ENCODE peak calls at places on chromosomes 1 and 21, in six cellular contexts. J, O, I, B, R and W are unnamed samples. For H3K27me3, the result is how much of the 10 kb centered on the place peaks cover.

GRCh38 chr1:8461341-8462110 is 143.6 kb downstream of the SLC45A1 start:
- DNase-seq in J (no peak), O (no peak), R (no peak), B (no peak), I (no peak), W (no peak)

GRCh38 chr1:20312818-20313217 is 22.1 kb downstream of the VWA5B1 start:
- DNase-seq in O (no peak), I (no peak), B (no peak), J (no peak), R (no peak), W (no peak)

GRCh38 chr1:117093870-117094621 is 27.5 kb downstream of the TRIM45 start:
- DNase-seq in B (peak), O (no peak), J (no peak), I (peak), R (no peak), W (no peak)

GRCh38 chr21:42107881-42108553 is 36.9 kb downstream of the UMODL1 start:
- DNase-seq in I (peak), R (peak), B (no peak), J (peak), O (peak), W (peak)

GRCh38 chr1:226764533-226764932 is 25.5 kb upstream of the ITPKB start:
- DNase-seq in R (no peak), B (no peak), I (no peak), O (no peak), J (no peak), W (peak)

GRCh38 chr1:8754993-8755392 is 62.4 kb downstream of the RERE start:
- DNase-seq in R (no peak), I (no peak), O (peak), B (no peak), J (no peak), W (no peak)

GRCh38 chr1:229025576-229025975 is 245.3 kb upstream of the RAB4A start:
- DNase-seq in B (no peak), O (no peak), I (no peak), J (no peak), R (no peak), W (no peak)

GRCh38 chr1:156413310-156414246 is 44.6 kb downstream of the RHBG start:
- DNase-seq in O (no peak), J (no peak), R (no peak), B (no peak), I (no peak), W (no peak)

GRCh38 chr1:186374313-186375151 is 521 bp downstream of the TPR start:
- DNase-seq in R (no peak), B (peak), O (peak), J (no peak), I (peak), W (peak)

GRCh38 chr21:46411691-46412090 is 47.0 kb upstream of the DIP2A start:
- DNase-seq in J (no peak), O (no peak), B (no peak), R (no peak), I (no peak), W (no peak)

GRCh38 chr21:43866233-43866632 is 1.2 kb downstream of the AGPAT3 start:
- DNase-seq in O (no peak), J (peak), B (no peak), I (peak), R (no peak), W (peak)

GRCh38 chr1:246971322-246971721 is 36.5 kb downstream of the ZNF695 start:
- DNase-seq in I (no peak), R (peak), B (no peak), J (peak), O (peak), W (no peak)

GRCh38 chr21:37904879-37905278 is 11.4 kb downstream of the KCNJ6 start:
- DNase-seq in B (no peak), J (peak), O (no peak), R (no peak), I (no peak), W (no peak)

GRCh38 chr1:41474490-41475271 is 9.8 kb downstream of the EDN2 start:
- DNase-seq in R (peak), B (no peak), J (no peak), O (no peak), I (no peak), W (no peak)

GRCh38 chr1:29544406-29544805 is 308.1 kb downstream of the PTPRU start:
- DNase-seq in R (no peak), I (no peak), O (no peak), J (no peak), B (no peak), W (no peak)

GRCh38 chr1:224894915-224895314 is 34.6 kb upstream of the DNAH14 start:
- DNase-seq in I (peak), J (no peak), O (peak), R (no peak), B (peak), W (no peak)

GRCh38 chr1:203661572-203661971 is 34.9 kb downstream of the ATP2B4 start:
- DNase-seq in B (peak), O (peak), R (peak), J (peak), I (no peak), W (no peak)

GRCh38 chr1:176149939-176150807 is 56.9 kb downstream of the COP1 start:
- DNase-seq in J (no peak), B (no peak), R (no peak), I (no peak), O (peak), W (no peak)

GRCh38 chr1:35210306-35211112 is 17.6 kb upstream of the SFPQ start:
- DNase-seq in I (no peak), B (no peak), O (no peak), R (no peak), J (peak), W (no peak)

GRCh38 chr21:17513214-17514123 is 626 bp downstream of the CXADR start:
- DNase-seq in J (no peak), R (peak), I (peak), O (peak), B (no peak), W (peak)

GRCh38 chr1:200260587-200261335 is 149.1 kb downstream of the ZNF281 start:
- DNase-seq in I (no peak), O (peak), J (no peak), B (no peak), R (no peak), W (no peak)

GRCh38 chr1:4657920-4658585 is 3.6 kb downstream of the AJAP1 start:
- DNase-seq in J (peak), B (no peak), I (no peak), R (no peak), O (no peak), W (no peak)

GRCh38 chr21:39330001-39330400 is 16.6 kb upstream of the BRWD1 start:
- DNase-seq in O (no peak), J (no peak), B (no peak), R (no peak), I (no peak), W (no peak)

GRCh38 chr21:21101911-21102310 is 103.7 kb downstream of the NCAM2 start:
- DNase-seq in I (peak), O (peak), B (no peak), R (no peak), J (no peak), W (no peak)

GRCh38 chr1:178048883-178049282 is 45.0 kb upstream of the RASAL2 start:
- DNase-seq in J (no peak), R (no peak), O (no peak), I (peak), B (no peak), W (no peak)

GRCh38 chr1:192351550-192351949 is 34.8 kb downstream of the RGS21 start:
- DNase-seq in J (no peak), R (no peak), I (no peak), O (no peak), B (no peak), W (no peak)

GRCh38 chr1:99606306-99606705 is 39.6 kb upstream of the PALMD start:
- DNase-seq in J (no peak), I (no peak), B (no peak), O (no peak), R (no peak), W (no peak)

GRCh38 chr1:53696990-53697389 is 42.0 kb downstream of the GLIS1 start:
- DNase-seq in B (no peak), O (no peak), J (no peak), I (no peak), R (no peak), W (no peak)

GRCh38 chr1:199742547-199742946 is 285.0 kb upstream of the NR5A2 start:
- DNase-seq in R (no peak), O (no peak), I (peak), J (no peak), B (peak), W (no peak)

GRCh38 chr1:47710075-47711071 is 272.5 kb downstream of the FOXD2 start:
- DNase-seq in O (peak), I (no peak), R (peak), J (peak), B (peak), W (peak)

GRCh38 chr1:155226910-155227260 is 18.4 kb downstream of the MTX1 start:
- DNase-seq in B (no peak), I (no peak), O (peak), J (peak), R (peak), W (peak)

GRCh38 chr1:22283596-22283995 is 140.7 kb upstream of the WNT4 start:
- DNase-seq in I (no peak), B (no peak), O (no peak), R (no peak), J (no peak), W (no peak)

GRCh38 chr1:224168859-224169380 is 14.1 kb upstream of the DEGS1 start:
- DNase-seq in B (no peak), J (peak), O (peak), I (peak), R (no peak), W (peak)

GRCh38 chr21:41460578-41461527 is 34.8 kb downstream of the MX1 start:
- DNase-seq in R (peak), B (peak), I (peak), J (peak), O (peak), W (peak)

GRCh38 chr1:156816561-156817328 is at the start of gene SH2D2A:
- DNase-seq in O (no peak), R (no peak), I (peak), J (peak), B (no peak), W (peak)

GRCh38 chr1:26281971-26282693 is 2.2 kb downstream of the SH3BGRL3 start:
- DNase-seq in J (no peak), O (no peak), R (no peak), B (no peak), I (no peak), W (no peak)

GRCh38 chr1:77282187-77282865 is 507 bp downstream of the AK5 start:
- DNase-seq in R (peak), I (no peak), O (no peak), J (no peak), B (no peak), W (peak)

GRCh38 chr1:43329995-43330751 is 7.4 kb upstream of the MPL start:
- DNase-seq in B (no peak), J (peak), R (no peak), O (no peak), I (peak), W (no peak)

DNA sequence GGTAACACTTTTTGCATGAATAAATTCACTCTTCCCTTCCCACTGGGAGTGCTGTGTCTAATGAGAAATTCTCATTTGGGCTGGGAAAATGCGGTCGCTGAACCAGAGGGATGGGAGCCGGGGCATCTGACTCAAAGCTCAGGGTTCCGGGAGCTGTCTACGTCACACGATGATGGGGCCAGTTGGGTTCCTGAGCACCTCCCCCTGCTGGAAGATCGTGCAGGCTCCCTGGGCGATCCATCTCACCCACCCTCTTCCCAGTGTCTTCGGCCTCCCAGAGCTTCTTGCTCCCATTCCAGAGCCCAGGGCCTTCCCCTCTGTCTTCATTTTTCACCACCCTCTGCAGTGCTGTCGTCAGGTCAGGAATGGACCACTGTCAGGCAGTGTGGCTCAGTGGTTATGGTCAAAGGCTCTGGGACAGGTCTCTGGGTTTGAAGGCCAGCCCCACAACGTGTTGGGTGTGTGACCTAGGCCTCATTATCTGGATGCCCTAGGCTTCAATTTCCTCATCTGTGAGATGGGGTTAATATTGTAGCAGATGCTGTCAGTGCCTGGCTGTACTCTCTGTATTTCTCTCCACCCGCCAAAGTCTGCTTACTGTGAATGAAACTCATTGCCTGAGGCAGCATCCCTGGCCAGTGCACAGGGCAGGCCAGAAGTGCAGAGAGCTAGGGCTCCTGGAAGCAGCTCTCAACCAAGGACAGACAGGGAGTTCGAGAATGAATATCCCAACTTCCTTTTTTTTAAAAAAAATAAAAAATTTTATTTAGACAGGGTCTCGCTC is 31.8 kb downstream of the IGSF21 start:
- DNase-seq in O (no peak), R (no peak), J (no peak), B (no peak), I (no peak), W (no peak)
- TF ChIP-seq CTCF in O (no peak), R (no peak), J (no peak), B (no peak), I (no peak), W (no peak)

GRCh38 chr1:241639040-241639652 is 1.0 kb downstream of the CHML start:
- DNase-seq in I (peak), R (no peak), O (no peak), B (no peak), J (no peak), W (no peak)
- H3K27me3 ChIP-seq in I (under half), R (under half), O (under half), B (under half), J (under half), W (under half)

GRCh38 chr1:27872059-27872801 is at the start of gene THEMIS2:
- DNase-seq in B (no peak), R (peak), J (peak), I (no peak), O (no peak), W (peak)

GRCh38 chr1:27868932-27869718 is 3.2 kb upstream of the THEMIS2 start:
- DNase-seq in J (no peak), R (no peak), O (no peak), I (no peak), B (no peak), W (peak)

GRCh38 chr1:27872802-27873665 is 690 bp downstream of the THEMIS2 start:
- DNase-seq in O (no peak), B (no peak), J (no peak), I (peak), R (no peak), W (peak)

GRCh38 chr1:27868556-27868931 is 3.8 kb upstream of the THEMIS2 start:
- DNase-seq in O (no peak), J (no peak), R (no peak), I (peak), B (no peak), W (no peak)

DNA sequence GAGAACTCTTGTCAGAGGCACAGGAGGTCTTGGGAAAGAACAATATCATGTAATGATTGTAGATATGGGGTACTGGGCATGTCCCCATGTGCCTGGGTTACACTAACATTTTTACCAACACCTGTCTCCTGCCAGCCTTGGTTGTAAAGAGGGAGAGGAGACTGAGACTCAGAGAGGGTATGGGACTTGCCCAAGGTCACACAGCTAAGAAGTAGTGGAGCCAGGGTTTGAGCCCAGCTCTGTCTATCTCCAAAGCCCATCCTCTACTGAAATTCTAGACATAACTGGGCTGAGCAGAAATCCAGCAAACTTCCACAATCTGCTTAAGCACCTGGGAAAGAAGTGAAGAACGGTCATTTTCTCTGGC is 2.6 kb upstream of the THEMIS2 start:
- DNase-seq in B (no peak), O (no peak), R (no peak), J (no peak), I (no peak), W (no peak)
- H3K4me3 ChIP-seq in B (no peak), O (no peak), R (no peak), J (no peak), I (no peak), W (no peak)

GRCh38 chr1:207620573-207620893 is 24.4 kb upstream of the CR1L start:
- DNase-seq in J (no peak), I (no peak), O (no peak), B (no peak), R (no peak), W (no peak)
- TF ChIP-seq CTCF in J (peak), I (no peak), O (no peak), B (no peak), R (no peak), W (no peak)

DNA sequence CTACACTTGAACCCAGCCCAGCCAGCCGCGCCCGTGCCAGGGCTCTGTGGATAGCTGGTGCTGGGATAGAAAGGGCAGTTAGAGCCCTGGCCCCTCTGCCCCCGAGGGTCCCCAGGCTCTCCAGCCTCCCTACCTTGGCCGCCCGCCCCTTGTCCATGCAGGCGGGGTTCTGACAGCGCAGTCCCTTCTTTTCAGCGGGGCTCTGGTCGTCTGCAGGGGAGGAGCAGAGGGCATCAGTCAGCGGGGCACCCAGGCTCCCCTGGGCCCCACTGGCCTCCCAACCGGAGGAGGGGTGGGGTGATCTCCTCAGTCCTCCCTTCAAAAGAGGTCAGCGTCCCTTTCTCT is 4.9 kb upstream of the PLEKHG5 start:
- DNase-seq in J (no peak), B (no peak), I (no peak), O (no peak), R (no peak), W (no peak)
- H3K27me3 ChIP-seq in J (under half), B (under half), I (under half), O (under half), R (under half), W (under half)

GRCh38 chr1:109618614-109619404 is 607 bp downstream of the GNAT2 start:
- DNase-seq in O (peak), B (no peak), J (no peak), I (no peak), R (no peak), W (no peak)
- H3K4me3 ChIP-seq in O (peak), B (peak), J (peak), I (peak), R (peak), W (peak)

DNA sequence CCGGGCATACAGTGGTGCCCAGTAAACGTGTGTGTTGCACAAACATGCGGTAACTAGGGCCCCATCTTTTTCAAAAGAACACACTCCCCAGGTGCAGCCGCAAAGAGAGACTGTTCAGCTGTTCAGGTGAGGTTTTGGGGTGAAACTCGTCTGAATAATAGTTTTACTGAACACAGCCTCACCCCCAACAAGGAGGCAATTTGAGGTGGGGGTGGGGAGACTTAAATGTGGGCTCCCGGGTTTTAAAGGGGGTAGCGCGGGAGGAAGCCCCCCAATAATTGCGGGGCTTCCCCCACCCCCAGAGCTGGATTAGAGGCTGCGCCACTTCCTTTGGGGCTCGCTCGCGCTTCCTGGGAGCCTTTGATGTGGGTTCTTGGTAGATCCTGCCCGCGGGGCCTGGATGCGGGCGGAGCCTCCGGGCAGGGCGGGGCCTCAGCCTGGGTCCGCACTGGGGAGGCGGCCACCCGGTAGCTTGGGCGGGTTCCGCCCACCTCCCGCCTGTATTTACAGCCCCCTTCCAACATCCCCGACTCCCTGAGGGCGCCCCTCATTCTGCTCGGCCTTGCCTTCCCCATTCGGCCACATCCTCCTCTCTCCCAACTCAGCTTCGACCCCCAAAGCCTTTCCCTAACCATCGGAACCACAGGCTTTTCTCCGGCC is 6.4 kb upstream of the EPHA2 start:
- DNase-seq in I (no peak), R (no peak), O (no peak), J (no peak), B (no peak), W (peak)
- TF ChIP-seq CTCF in I (no peak), R (no peak), O (no peak), J (no peak), B (no peak), W (no peak)